ENCODE peak calls at places on chromosomes 2 and 18, in six cellular contexts. X is mucosa of descending colon; L is GM23248; Q is activated CD4-positive, CD25-positive, alpha-beta regulatory T cell treated with anti-CD3 and anti-CD28 coated beads, Interleukin-2, amount 50 U/mL, for 16 hours; O is NCI-H345; J is fibroblast of gingiva. W is an unnamed sample.

GRCh38 chr2:237700583-237701032 is 73.2 kb downstream of the LRRFIP1 start:
- DNase-seq in L (peak), J (no peak), X (peak), O (peak), Q (no peak), W (peak)

GRCh38 chr2:27833931-27834330 is 56.3 kb downstream of the RBKS start:
- DNase-seq in Q (no peak), O (no peak), L (peak), J (peak), X (no peak), W (no peak)

GRCh38 chr2:205367536-205367935 is 314.8 kb upstream of the NRP2 start:
- DNase-seq in Q (no peak), O (no peak), J (no peak), X (no peak), L (no peak), W (no peak)

GRCh38 chr2:177554365-177554764 is 161.8 kb downstream of the AGPS start:
- DNase-seq in X (no peak), O (no peak), L (no peak), J (no peak), Q (no peak), W (no peak)

GRCh38 chr2:159615187-159615935 is 987 bp downstream of the BAZ2B start:
- DNase-seq in Q (no peak), L (peak), X (peak), O (peak), J (peak), W (peak)

GRCh38 chr2:108594982-108595464 is 60.8 kb downstream of the LIMS1 start:
- DNase-seq in L (peak), O (no peak), X (no peak), Q (no peak), J (no peak), W (no peak)

GRCh38 chr2:113977660-113978523 is 88.0 kb downstream of the ACTR3 start:
- DNase-seq in Q (no peak), J (peak), X (no peak), L (peak), O (peak), W (peak)

GRCh38 chr2:235352541-235352940 is 141.3 kb upstream of the AGAP1 start:
- DNase-seq in L (no peak), J (no peak), O (no peak), Q (no peak), X (no peak), W (no peak)

GRCh38 chr2:108616731-108617161 is 82.5 kb downstream of the LIMS1 start:
- DNase-seq in X (no peak), Q (no peak), J (no peak), L (peak), O (peak), W (peak)

GRCh38 chr2:102848366-102848839 is 86.6 kb downstream of the TMEM182 start:
- DNase-seq in Q (no peak), L (peak), X (peak), J (peak), O (peak), W (peak)

GRCh38 chr2:237210297-237210696 is 124.6 kb downstream of the COPS8 start:
- DNase-seq in O (no peak), X (no peak), Q (no peak), L (no peak), J (no peak), W (no peak)

GRCh38 chr2:189287982-189288494 is 108.5 kb upstream of the COL5A2 start:
- DNase-seq in O (peak), Q (no peak), X (no peak), J (peak), L (peak), W (peak)

GRCh38 chr2:46286715-46287114 is 10.5 kb upstream of the EPAS1 start:
- DNase-seq in J (no peak), X (no peak), O (peak), Q (no peak), L (no peak), W (peak)

GRCh38 chr18:37348729-37349128 is 216.9 kb downstream of the CELF4 start:
- DNase-seq in J (no peak), L (no peak), O (no peak), Q (no peak), X (no peak), W (no peak)

GRCh38 chr2:36526216-36526615 is 71.8 kb downstream of the FEZ2 start:
- DNase-seq in X (no peak), O (no peak), J (no peak), L (peak), Q (no peak), W (no peak)

GRCh38 chr18:60446821-60447220 is 74.2 kb upstream of the MC4R start:
- DNase-seq in Q (no peak), O (no peak), L (peak), J (peak), X (no peak), W (peak)

GRCh38 chr2:240966457-240966905 is 31.9 kb upstream of the SNED1 start:
- DNase-seq in Q (no peak), J (no peak), O (no peak), L (no peak), X (no peak), W (no peak)

GRCh38 chr18:13353424-13353823 is 134.9 kb downstream of the LDLRAD4 start:
- DNase-seq in J (no peak), X (no peak), Q (no peak), O (no peak), L (no peak), W (no peak)

GRCh38 chr18:35376742-35377695 is at the start of gene ZNF396:
- DNase-seq in L (peak), J (peak), Q (peak), X (peak), O (peak), W (peak)

GRCh38 chr2:110732422-110733413 is at the start of gene ACOXL:
- DNase-seq in X (peak), J (no peak), O (peak), Q (no peak), L (no peak), W (peak)

GRCh38 chr2:158359846-158360245 is 96.7 kb downstream of the CCDC148 start:
- DNase-seq in X (no peak), O (no peak), Q (no peak), L (peak), J (no peak), W (no peak)

GRCh38 chr2:85133751-85134254 is 611 bp downstream of the TCF7L1 start:
- DNase-seq in X (peak), J (peak), L (peak), Q (no peak), O (no peak), W (no peak)

GRCh38 chr2:217694296-217694695 is 308.5 kb downstream of the TNS1 start:
- DNase-seq in X (no peak), O (no peak), Q (no peak), J (no peak), L (no peak), W (no peak)

GRCh38 chr18:62863629-62864028 is 148.3 kb downstream of the PHLPP1 start:
- DNase-seq in O (no peak), Q (no peak), J (no peak), L (peak), X (no peak), W (no peak)

GRCh38 chr2:38421274-38422056 is 44.4 kb upstream of the ATL2 start:
- DNase-seq in X (no peak), J (no peak), Q (no peak), L (no peak), O (no peak), W (no peak)

GRCh38 chr2:42125887-42126594 is 43.1 kb upstream of the EML4 start:
- DNase-seq in X (no peak), L (peak), J (no peak), O (no peak), Q (no peak), W (no peak)

GRCh38 chr18:395481-396250 is 104.8 kb downstream of the COLEC12 start:
- DNase-seq in Q (no peak), X (no peak), L (peak), O (peak), J (peak), W (no peak)

GRCh38 chr2:216735086-216735485 is 39.7 kb upstream of the IGFBP5 start:
- DNase-seq in J (peak), L (peak), X (no peak), Q (no peak), O (no peak), W (no peak)

GRCh38 chr18:42048150-42048549 is 93.1 kb downstream of the PIK3C3 start:
- DNase-seq in O (no peak), J (peak), X (no peak), Q (no peak), L (peak), W (no peak)

GRCh38 chr2:96103906-96104861 is 12.2 kb downstream of the ADRA2B start:
- DNase-seq in O (no peak), X (peak), J (no peak), Q (no peak), L (no peak), W (no peak)